ENCODE peak calls at places on chromosomes 2 and 18, in five cellular contexts. One of them, this sample, is unnamed.

GRCh38 chr2:238155051-238155760 is 3.6 kb upstream of the ERFE start:
- DNase-seq in upper lobe of left lung: no peak
- DNase-seq in fibroblast of lung: peak; percentile 88
- DNase-seq in pancreas: no peak
- DNase-seq in WTC11: no peak
- DNase-seq in this sample: no peak

GRCh38 chr2:64615206-64615763 is 38.4 kb downstream of the SERTAD2 start:
- DNase-seq in upper lobe of left lung: no peak
- DNase-seq in fibroblast of lung: no peak
- DNase-seq in pancreas: no peak
- DNase-seq in WTC11: no peak
- DNase-seq in this sample: no peak

GRCh38 chr2:218658671-218659257 is 659 bp downstream of the ZNF142 start:
- DNase-seq in upper lobe of left lung: peak; percentile 53
- DNase-seq in fibroblast of lung: peak; percentile 27
- DNase-seq in pancreas: peak; percentile 36
- DNase-seq in WTC11: peak; percentile 71
- DNase-seq in this sample: peak; percentile 32

GRCh38 chr2:144515694-144516416 is 4.1 kb downstream of the ZEB2 start:
- DNase-seq in upper lobe of left lung: peak; percentile 31
- DNase-seq in fibroblast of lung: peak; percentile 75
- DNase-seq in pancreas: no peak
- DNase-seq in WTC11: no peak
- DNase-seq in this sample: peak; percentile 46

GRCh38 chr2:16526193-16526592 is 139.4 kb downstream of the CYRIA start:
- DNase-seq in upper lobe of left lung: no peak
- DNase-seq in fibroblast of lung: no peak
- DNase-seq in pancreas: no peak
- DNase-seq in WTC11: no peak
- DNase-seq in this sample: no peak

GRCh38 chr2:55707751-55708150 is 14.1 kb upstream of the PNPT1 start:
- DNase-seq in upper lobe of left lung: no peak
- DNase-seq in fibroblast of lung: no peak
- DNase-seq in pancreas: no peak
- DNase-seq in WTC11: no peak
- DNase-seq in this sample: no peak

GRCh38 chr2:52613064-52613463 is 1154.5 kb upstream of the CHAC2 start:
- DNase-seq in upper lobe of left lung: no peak
- DNase-seq in fibroblast of lung: peak; percentile 9
- DNase-seq in pancreas: no peak
- DNase-seq in WTC11: peak; percentile 24
- DNase-seq in this sample: no peak

GRCh38 chr2:55986700-55987440 is 63.3 kb upstream of the EFEMP1 start:
- DNase-seq in upper lobe of left lung: no peak
- DNase-seq in fibroblast of lung: no peak
- DNase-seq in pancreas: no peak
- DNase-seq in WTC11: no peak
- DNase-seq in this sample: no peak

GRCh38 chr18:6752200-6752873 is 22.8 kb downstream of the ARHGAP28 start:
- DNase-seq in upper lobe of left lung: no peak
- DNase-seq in fibroblast of lung: peak; percentile 86
- DNase-seq in pancreas: no peak
- DNase-seq in WTC11: peak; percentile 70
- DNase-seq in this sample: no peak

GRCh38 chr2:180520816-180521595 is 459.4 kb upstream of the UBE2E3 start:
- DNase-seq in upper lobe of left lung: no peak
- DNase-seq in fibroblast of lung: peak; percentile 49
- DNase-seq in pancreas: no peak
- DNase-seq in WTC11: no peak
- DNase-seq in this sample: no peak

GRCh38 chr18:45268583-45268982 is 346.7 kb upstream of the SLC14A2 start:
- DNase-seq in upper lobe of left lung: no peak
- DNase-seq in fibroblast of lung: no peak
- DNase-seq in pancreas: no peak
- DNase-seq in WTC11: no peak
- DNase-seq in this sample: no peak

GRCh38 chr18:79680100-79680879 is 687 bp downstream of the CTDP1 start:
- DNase-seq in upper lobe of left lung: peak; percentile 48
- DNase-seq in fibroblast of lung: peak; percentile 45
- DNase-seq in pancreas: peak; percentile 48
- DNase-seq in WTC11: peak; percentile 28
- DNase-seq in this sample: no peak

GRCh38 chr2:232927041-232927792 is 57.2 kb downstream of the SNORC start:
- DNase-seq in upper lobe of left lung: no peak
- DNase-seq in fibroblast of lung: no peak
- DNase-seq in pancreas: no peak
- DNase-seq in WTC11: peak; percentile 20
- DNase-seq in this sample: no peak

GRCh38 chr18:79574938-79575525 is 104.6 kb upstream of the CTDP1 start:
- DNase-seq in upper lobe of left lung: peak; percentile 10
- DNase-seq in fibroblast of lung: no peak
- DNase-seq in pancreas: peak; percentile 5
- DNase-seq in WTC11: no peak
- DNase-seq in this sample: peak; percentile 12

GRCh38 chr18:8803063-8803795 is 97.9 kb downstream of the MTCL1 start:
- DNase-seq in upper lobe of left lung: no peak
- DNase-seq in fibroblast of lung: no peak
- DNase-seq in pancreas: no peak
- DNase-seq in WTC11: no peak
- DNase-seq in this sample: no peak

GRCh38 chr18:8800445-8800844 is 95.1 kb downstream of the MTCL1 start:
- DNase-seq in upper lobe of left lung: no peak
- DNase-seq in fibroblast of lung: peak; percentile 97
- DNase-seq in pancreas: no peak
- DNase-seq in WTC11: no peak
- DNase-seq in this sample: no peak

GRCh38 chr18:8801263-8801901 is 96.0 kb downstream of the MTCL1 start:
- DNase-seq in upper lobe of left lung: no peak
- DNase-seq in fibroblast of lung: peak; percentile 94
- DNase-seq in pancreas: no peak
- DNase-seq in WTC11: no peak
- DNase-seq in this sample: no peak

GRCh38 chr18:8800876-8801262 is 95.5 kb downstream of the MTCL1 start:
- DNase-seq in upper lobe of left lung: no peak
- DNase-seq in fibroblast of lung: no peak
- DNase-seq in pancreas: no peak
- DNase-seq in WTC11: no peak
- DNase-seq in this sample: no peak

DNA sequence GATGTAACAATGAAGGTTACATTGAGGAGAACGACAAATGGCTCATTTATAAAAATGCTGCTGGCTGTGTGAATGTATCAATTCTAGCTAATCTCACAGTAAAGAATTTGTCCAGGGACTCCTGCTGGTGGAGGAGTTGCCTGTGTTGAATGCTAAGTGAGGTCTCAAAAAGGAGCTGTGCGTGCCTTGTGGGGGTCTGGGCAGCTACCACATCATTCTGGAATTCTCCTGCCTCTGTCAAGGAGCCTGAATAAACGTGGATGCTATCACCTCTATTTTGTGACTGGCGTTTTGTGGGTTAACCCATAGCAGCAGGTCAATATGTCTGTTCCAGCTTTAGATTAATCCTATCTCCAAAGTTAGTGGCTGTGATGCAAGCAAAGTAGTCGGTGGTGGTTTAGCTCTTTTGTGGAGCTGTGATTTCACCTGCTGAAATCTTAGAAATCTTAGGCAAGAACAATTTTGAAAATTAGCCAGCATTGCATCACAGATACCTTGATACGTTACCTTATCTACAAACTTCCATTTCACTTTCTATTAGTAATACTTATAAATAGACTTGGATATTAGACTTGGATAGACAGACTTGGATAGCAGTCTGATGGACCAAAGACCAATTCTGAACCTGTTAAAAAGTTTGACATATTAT is 96.8 kb downstream of the MTCL1 start:
- DNase-seq in upper lobe of left lung: no peak
- DNase-seq in fibroblast of lung: no peak
- DNase-seq in pancreas: no peak
- DNase-seq in WTC11: no peak
- DNase-seq in this sample: no peak
- TF ChIP-seq CTCF in upper lobe of left lung: no peak
- TF ChIP-seq CTCF in fibroblast of lung: no peak
- TF ChIP-seq CTCF in pancreas: no peak
- TF ChIP-seq CTCF in WTC11: no peak
- TF ChIP-seq CTCF in this sample: no peak

DNA sequence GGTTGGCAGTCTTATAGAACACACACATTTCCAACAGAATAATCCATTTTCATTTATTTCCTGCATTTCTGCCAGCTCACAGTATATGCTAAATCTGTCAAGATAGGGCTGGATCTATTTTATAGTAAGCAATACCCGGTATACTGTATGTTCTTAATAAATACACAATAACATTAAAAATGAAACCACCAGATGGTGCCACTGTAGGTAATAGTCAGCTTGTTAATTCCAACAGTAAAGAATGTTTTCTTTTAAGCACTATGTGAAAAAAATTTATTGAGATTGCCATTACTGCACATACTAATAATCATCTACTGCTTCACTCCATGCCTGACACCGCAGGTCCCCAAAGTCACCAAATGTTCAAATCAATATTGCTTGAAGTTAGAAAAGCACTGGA is 131.4 kb upstream of the PGAP1 start:
- DNase-seq in upper lobe of left lung: no peak
- DNase-seq in fibroblast of lung: peak; percentile 26
- DNase-seq in pancreas: no peak
- DNase-seq in WTC11: no peak
- DNase-seq in this sample: no peak
- TF ChIP-seq CTCF in upper lobe of left lung: no peak
- TF ChIP-seq CTCF in fibroblast of lung: no peak
- TF ChIP-seq CTCF in pancreas: no peak
- TF ChIP-seq CTCF in WTC11: no peak
- TF ChIP-seq CTCF in this sample: no peak

GRCh38 chr2:198930170-198930569 is 527.6 kb downstream of the SATB2 start:
- DNase-seq in upper lobe of left lung: no peak
- DNase-seq in fibroblast of lung: no peak
- DNase-seq in pancreas: no peak
- DNase-seq in WTC11: peak; percentile 38
- DNase-seq in this sample: no peak
- TF ChIP-seq CTCF in upper lobe of left lung: no peak
- TF ChIP-seq CTCF in fibroblast of lung: peak; percentile 13
- TF ChIP-seq CTCF in pancreas: no peak
- TF ChIP-seq CTCF in WTC11: peak; percentile 30
- TF ChIP-seq CTCF in this sample: no peak

GRCh38 chr2:236174608-236175001 is 6.4 kb upstream of the GBX2 start:
- DNase-seq in upper lobe of left lung: no peak
- DNase-seq in fibroblast of lung: no peak
- DNase-seq in pancreas: no peak
- DNase-seq in WTC11: peak; percentile 19
- DNase-seq in this sample: no peak

GRCh38 chr2:236177604-236177966 is 9.4 kb upstream of the GBX2 start:
- DNase-seq in upper lobe of left lung: no peak
- DNase-seq in fibroblast of lung: peak; percentile 19
- DNase-seq in pancreas: peak; percentile 34
- DNase-seq in WTC11: peak; percentile 89
- DNase-seq in this sample: no peak

GRCh38 chr2:236176951-236177350 is 8.8 kb upstream of the GBX2 start:
- DNase-seq in upper lobe of left lung: no peak
- DNase-seq in fibroblast of lung: no peak
- DNase-seq in pancreas: no peak
- DNase-seq in WTC11: no peak
- DNase-seq in this sample: no peak

GRCh38 chr2:236177967-236178909 is 10.1 kb upstream of the GBX2 start:
- DNase-seq in upper lobe of left lung: peak; percentile 35
- DNase-seq in fibroblast of lung: peak; percentile 47
- DNase-seq in pancreas: peak; percentile 58
- DNase-seq in WTC11: peak; percentile 88
- DNase-seq in this sample: no peak

GRCh38 chr2:236176417-236176816 is 8.2 kb upstream of the GBX2 start:
- DNase-seq in upper lobe of left lung: no peak
- DNase-seq in fibroblast of lung: peak; percentile 31
- DNase-seq in pancreas: no peak
- DNase-seq in WTC11: peak; percentile 62
- DNase-seq in this sample: no peak
- TF ChIP-seq CTCF in upper lobe of left lung: no peak
- TF ChIP-seq CTCF in fibroblast of lung: peak; percentile 57
- TF ChIP-seq CTCF in pancreas: no peak
- TF ChIP-seq CTCF in WTC11: peak; percentile 88
- TF ChIP-seq CTCF in this sample: no peak

GRCh38 chr2:195404650-195405049 is 252.4 kb upstream of the SLC39A10 start:
- DNase-seq in upper lobe of left lung: no peak
- DNase-seq in fibroblast of lung: peak; percentile 19
- DNase-seq in pancreas: no peak
- DNase-seq in WTC11: no peak
- DNase-seq in this sample: no peak
- TF ChIP-seq CTCF in upper lobe of left lung: no peak
- TF ChIP-seq CTCF in fibroblast of lung: no peak
- TF ChIP-seq CTCF in pancreas: no peak
- TF ChIP-seq CTCF in WTC11: no peak
- TF ChIP-seq CTCF in this sample: no peak